ENCODE peak calls at places on chromosomes 11 and 22, in five cellular contexts. M is HT1080; O is activated CD4-positive, alpha-beta T cell treated with anti-CD3 and anti-CD28 coated beads, Interleukin-2, amount 50 U/mL, for 1 hour; K is RWPE1; E is pons. T is an unnamed sample.

GRCh38 chr11:73982595-73982989 is at the start of gene UCP2:
- DNase-seq in O (peak; percentile 85), K (peak; percentile 71), E (no peak), M (no peak), T (peak; percentile 97)

GRCh38 chr11:92227233-92227593 is 2.6 kb downstream of the FAT3 start:
- DNase-seq in M (no peak), K (no peak), E (no peak), O (no peak), T (no peak)

GRCh38 chr11:27075192-27075591 is 34.6 kb downstream of the BBOX1 start:
- DNase-seq in K (no peak), O (no peak), M (no peak), E (no peak), T (no peak)

GRCh38 chr11:62851807-62852522 is 12.6 kb upstream of the WDR74 start:
- DNase-seq in E (no peak), O (no peak), K (no peak), M (no peak), T (peak; percentile 50)

GRCh38 chr11:20854214-20854613 is 184.8 kb downstream of the NELL1 start:
- DNase-seq in M (no peak), O (no peak), E (no peak), K (no peak), T (no peak)

GRCh38 chr11:125085301-125086081 is 22.4 kb downstream of the SLC37A2 start:
- DNase-seq in O (no peak), K (no peak), E (no peak), M (no peak), T (no peak)

GRCh38 chr22:25051073-25051472 is 98.6 kb downstream of the KIAA1671 start:
- DNase-seq in E (no peak), K (no peak), M (no peak), O (no peak), T (no peak)

GRCh38 chr11:3215346-3216026 is 3.1 kb downstream of the MRGPRG start:
- DNase-seq in E (no peak), K (no peak), O (no peak), M (no peak), T (no peak)

GRCh38 chr22:30426395-30427353 is 1.1 kb downstream of the MTFP1 start:
- DNase-seq in M (peak; percentile 72), O (peak; percentile 90), K (peak; percentile 84), E (peak; percentile 58), T (peak; percentile 25)

GRCh38 chr11:101863361-101863760 is 51.4 kb upstream of the CEP126 start:
- DNase-seq in K (peak; percentile 41), M (peak; percentile 79), E (no peak), O (no peak), T (no peak)

GRCh38 chr22:17260950-17261349 is 41.7 kb upstream of the ADA2 start:
- DNase-seq in M (no peak), O (no peak), E (no peak), K (no peak), T (peak; percentile 21)

GRCh38 chr11:36306888-36307287 is 10.8 kb downstream of the PRR5L start:
- DNase-seq in O (no peak), K (no peak), M (peak; percentile 47), E (no peak), T (no peak)

GRCh38 chr11:120400564-120401364 is 64.6 kb downstream of the ARHGEF12 start:
- DNase-seq in M (peak; percentile 99), O (no peak), K (peak; percentile 84), E (no peak), T (peak; percentile 18)

T was measured in NCI-H1417.